ENCODE peak calls at places on chromosomes 1 and 21, in ten cellular contexts. K, R, Y, W, U, S, T, P, X and A are unnamed samples.
A peak's percentile ranks its signal among the peaks of the same experiment; 100 is the strongest.

GRCh38 chr21:35578350-35578782 is 482.0 kb downstream of the SETD4 start:
- DNase-seq in T (no peak), X (no peak), U (peak; percentile 92), Y (no peak), S (peak; percentile 83), K (no peak), R (no peak), W (no peak), P (no peak), A (no peak)

GRCh38 chr1:224447251-224447650 is 12.7 kb upstream of the WDR26 start:
- DNase-seq in P (no peak), X (no peak), K (no peak), U (peak; percentile 61), Y (no peak), R (no peak), S (peak; percentile 55), T (no peak), W (no peak), A (no peak)

GRCh38 chr1:234954613-234955012 is 174.0 kb downstream of the TOMM20 start:
- DNase-seq in U (no peak), K (no peak), S (no peak), W (no peak), R (no peak), T (no peak), Y (no peak), P (no peak), X (no peak), A (no peak)

GRCh38 chr1:40532062-40532389 is 589 bp downstream of the ZNF684 start:
- DNase-seq in T (no peak), K (no peak), W (no peak), R (no peak), P (no peak), S (no peak), X (no peak), U (no peak), Y (no peak), A (no peak)

GRCh38 chr21:44427241-44428120 is 27.8 kb upstream of the LRRC3 start:
- DNase-seq in U (no peak), S (no peak), W (no peak), Y (no peak), P (no peak), K (no peak), T (no peak), R (no peak), X (no peak), A (no peak)

GRCh38 chr21:23127973-23128372 is 2129.8 kb downstream of the NCAM2 start:
- DNase-seq in W (no peak), X (no peak), P (no peak), R (peak; percentile 6), K (no peak), S (no peak), Y (no peak), T (no peak), U (no peak), A (no peak)

GRCh38 chr21:44441041-44441400 is 14.3 kb upstream of the LRRC3 start:
- DNase-seq in X (no peak), P (no peak), K (no peak), W (no peak), R (no peak), U (no peak), S (no peak), Y (no peak), T (no peak), A (no peak)

GRCh38 chr1:236904874-236905741 is 99.1 kb downstream of the MT1HL1 start:
- DNase-seq in U (peak; percentile 81), W (no peak), X (no peak), P (peak; percentile 16), S (peak; percentile 94), K (no peak), T (no peak), R (no peak), Y (no peak), A (peak; percentile 71)

GRCh38 chr1:180926164-180926981 is 13.7 kb downstream of the KIAA1614 start:
- DNase-seq in R (no peak), X (no peak), Y (peak; percentile 35), K (no peak), U (no peak), P (peak; percentile 81), S (peak; percentile 28), T (no peak), W (peak; percentile 79), A (peak; percentile 91)

GRCh38 chr21:45158491-45159423 is 84.4 kb downstream of the ADARB1 start:
- DNase-seq in Y (no peak), X (no peak), W (peak; percentile 21), U (no peak), K (no peak), R (no peak), P (no peak), S (no peak), T (no peak), A (no peak)

GRCh38 chr1:192108143-192108542 is 50.1 kb upstream of the RGS18 start:
- DNase-seq in Y (no peak), P (no peak), R (no peak), W (no peak), K (no peak), U (no peak), S (no peak), T (no peak), X (no peak), A (peak; percentile 90)

GRCh38 chr1:17404034-17404671 is 32.2 kb downstream of the PADI6 start:
- DNase-seq in S (no peak), X (no peak), W (no peak), P (no peak), U (no peak), Y (no peak), T (no peak), R (no peak), K (no peak), A (no peak)

GRCh38 chr1:112509005-112509659 is 367 bp downstream of the WNT2B start:
- DNase-seq in K (no peak), X (no peak), P (no peak), W (no peak), Y (no peak), T (no peak), U (no peak), S (peak; percentile 60), R (no peak), A (peak; percentile 15)

GRCh38 chr1:58849556-58849955 is 65.7 kb upstream of the JUN start:
- DNase-seq in Y (no peak), S (no peak), X (no peak), P (no peak), T (no peak), R (no peak), U (no peak), K (no peak), W (no peak), A (no peak)

GRCh38 chr1:230728710-230729392 is 14.9 kb upstream of the AGT start:
- DNase-seq in W (no peak), U (no peak), X (peak; percentile 68), K (no peak), P (no peak), R (no peak), Y (no peak), T (no peak), S (no peak), A (no peak)

GRCh38 chr1:230262867-230263572 is 163.1 kb downstream of the PGBD5 start:
- DNase-seq in K (no peak), W (peak; percentile 7), U (no peak), S (no peak), X (no peak), T (no peak), R (no peak), P (no peak), Y (no peak), A (no peak)

GRCh38 chr1:209038316-209038715 is 545.2 kb upstream of the CAMK1G start:
- DNase-seq in P (no peak), U (peak; percentile 42), Y (no peak), R (no peak), S (no peak), K (no peak), W (no peak), X (no peak), T (no peak), A (no peak)

GRCh38 chr1:171142081-171142450 is 43.0 kb upstream of the FMO2 start:
- DNase-seq in P (no peak), W (no peak), X (no peak), S (peak; percentile 74), U (no peak), T (no peak), R (no peak), Y (no peak), K (no peak), A (no peak)

GRCh38 chr1:41868241-41868953 is 50.3 kb downstream of the HIVEP3 start:
- DNase-seq in R (no peak), W (no peak), K (peak; percentile 69), X (no peak), P (no peak), T (no peak), S (no peak), Y (no peak), U (no peak), A (no peak)

GRCh38 chr1:111705841-111706240 is 33.4 kb downstream of the INKA2 start:
- DNase-seq in T (no peak), R (no peak), S (no peak), K (no peak), U (no peak), P (no peak), W (no peak), X (no peak), Y (no peak), A (no peak)